ENCODE peak calls at places on chromosomes 2 and 18, in eight cellular contexts. R, J, E, Q, S, H, Y and I are unnamed samples.

GRCh38 chr18:54223568-54224241 is 764 bp downstream of the MBD2 start:
- DNase-seq in R (peak; percentile 45), J (peak; percentile 84), E (peak; percentile 96), Q (peak; percentile 41), S (peak; percentile 73), H (no peak), Y (no peak), I (peak; percentile 83)

GRCh38 chr18:48735070-48735676 is 196.3 kb downstream of the CTIF start:
- DNase-seq in R (peak; percentile 65), J (no peak), E (no peak), Q (peak; percentile 49), S (no peak), H (no peak), Y (no peak), I (no peak)

GRCh38 chr2:136125226-136125625 is 7.3 kb upstream of the CXCR4 start:
- DNase-seq in R (no peak), J (no peak), E (no peak), Q (no peak), S (no peak), H (no peak), Y (no peak), I (no peak)

GRCh38 chr2:12734914-12735654 is 18.3 kb downstream of the TRIB2 start:
- DNase-seq in R (no peak), J (no peak), E (peak; percentile 82), Q (no peak), S (no peak), H (no peak), Y (no peak), I (no peak)

GRCh38 chr2:208698114-208698513 is 291.5 kb downstream of the PTH2R start:
- DNase-seq in R (peak; percentile 80), J (no peak), E (no peak), Q (peak; percentile 58), S (no peak), H (no peak), Y (no peak), I (no peak)

GRCh38 chr2:205462681-205463345 is 219.5 kb upstream of the NRP2 start:
- DNase-seq in R (no peak), J (no peak), E (no peak), Q (no peak), S (no peak), H (no peak), Y (no peak), I (no peak)

GRCh38 chr2:223222397-223222796 is 170.4 kb downstream of the KCNE4 start:
- DNase-seq in R (no peak), J (no peak), E (no peak), Q (no peak), S (no peak), H (no peak), Y (no peak), I (no peak)

GRCh38 chr2:121663458-121663857 is 14.2 kb upstream of the CLASP1 start:
- DNase-seq in R (no peak), J (no peak), E (no peak), Q (no peak), S (no peak), H (no peak), Y (no peak), I (no peak)

GRCh38 chr2:200863655-200864205 is 728 bp downstream of the CLK1 start:
- DNase-seq in R (peak; percentile 48), J (no peak), E (peak; percentile 69), Q (no peak), S (no peak), H (no peak), Y (no peak), I (no peak)

GRCh38 chr2:96535331-96535730 is 1.2 kb upstream of the ARID5A start:
- DNase-seq in R (no peak), J (no peak), E (no peak), Q (no peak), S (peak; percentile 26), H (no peak), Y (no peak), I (no peak)

GRCh38 chr18:57794951-57795728 is 8.0 kb downstream of the ATP8B1 start:
- DNase-seq in R (no peak), J (no peak), E (no peak), Q (no peak), S (no peak), H (no peak), Y (no peak), I (no peak)

GRCh38 chr18:69330345-69330744 is 70.3 kb upstream of the DOK6 start:
- DNase-seq in R (peak; percentile 33), J (no peak), E (no peak), Q (no peak), S (no peak), H (no peak), Y (no peak), I (no peak)

GRCh38 chr2:127635380-127636237 is 10.3 kb upstream of the GPR17 start:
- DNase-seq in R (no peak), J (no peak), E (no peak), Q (no peak), S (no peak), H (no peak), Y (no peak), I (no peak)

GRCh38 chr2:127633556-127634065 is 12.3 kb upstream of the GPR17 start:
- DNase-seq in R (peak; percentile 19), J (no peak), E (no peak), Q (no peak), S (no peak), H (no peak), Y (no peak), I (no peak)

GRCh38 chr2:127634066-127634617 is 11.8 kb upstream of the GPR17 start:
- DNase-seq in R (no peak), J (no peak), E (no peak), Q (no peak), S (no peak), H (no peak), Y (no peak), I (no peak)

GRCh38 chr2:127636248-127637235 is 9.4 kb upstream of the GPR17 start:
- DNase-seq in R (no peak), J (no peak), E (no peak), Q (no peak), S (no peak), H (no peak), Y (no peak), I (no peak)

DNA sequence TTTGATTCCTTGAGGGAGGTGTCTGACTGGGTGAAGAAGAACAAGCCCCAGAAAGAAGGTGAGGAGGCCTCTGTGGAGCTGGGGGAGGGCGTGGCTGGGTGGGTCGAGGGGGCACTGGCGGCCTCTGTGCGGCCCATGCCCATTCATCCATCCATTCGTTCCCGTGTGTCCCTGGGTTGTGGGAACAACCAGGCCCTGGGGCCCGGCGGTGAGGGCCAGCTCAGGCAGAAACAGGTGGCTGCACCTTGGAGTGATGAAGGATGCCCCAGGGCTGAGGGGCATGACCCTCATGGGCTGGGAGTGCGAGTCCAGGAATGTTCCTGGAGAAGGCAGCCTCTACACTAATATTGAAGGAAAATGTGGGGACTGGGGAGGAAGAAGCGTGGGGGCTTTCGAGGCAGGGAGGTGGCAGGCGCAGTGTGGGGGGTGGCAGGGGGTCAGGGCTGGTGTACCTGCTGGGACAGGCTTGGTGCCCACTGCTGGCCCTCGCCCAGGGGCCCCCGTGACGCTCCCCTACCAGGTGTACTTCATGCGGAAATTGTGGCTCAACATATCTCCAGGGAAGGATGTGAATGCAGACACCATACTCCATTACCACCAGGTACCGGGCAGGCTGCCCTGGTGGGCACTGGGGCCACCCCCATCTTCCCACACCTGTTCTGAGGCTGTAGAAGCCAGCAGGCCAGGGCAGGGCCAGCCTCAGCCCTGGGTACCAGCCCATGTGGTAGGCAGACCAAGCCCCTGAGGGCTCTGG is 11.2 kb upstream of the GPR17 start:
- DNase-seq in R (no peak), J (no peak), E (no peak), Q (no peak), S (no peak), H (no peak), Y (no peak), I (peak; percentile 67)
- H3K4me1 ChIP-seq in R (peaks cover 11% of the 10 kb centered on the region), J (peaks cover 5% of the 10 kb centered on the region), E (no peaks in the 10 kb centered on the region), Q (peaks cover 10% of the 10 kb centered on the region), S (peaks cover 33% of the 10 kb centered on the region), H (peaks cover 47% of the 10 kb centered on the region), Y (peaks cover 17% of the 10 kb centered on the region), I (peaks cover 82% of the 10 kb centered on the region)

GRCh38 chr2:86806059-86806857 is 15.5 kb upstream of the CD8A start:
- DNase-seq in R (no peak), J (no peak), E (no peak), Q (no peak), S (no peak), H (no peak), Y (no peak), I (no peak)

DNA sequence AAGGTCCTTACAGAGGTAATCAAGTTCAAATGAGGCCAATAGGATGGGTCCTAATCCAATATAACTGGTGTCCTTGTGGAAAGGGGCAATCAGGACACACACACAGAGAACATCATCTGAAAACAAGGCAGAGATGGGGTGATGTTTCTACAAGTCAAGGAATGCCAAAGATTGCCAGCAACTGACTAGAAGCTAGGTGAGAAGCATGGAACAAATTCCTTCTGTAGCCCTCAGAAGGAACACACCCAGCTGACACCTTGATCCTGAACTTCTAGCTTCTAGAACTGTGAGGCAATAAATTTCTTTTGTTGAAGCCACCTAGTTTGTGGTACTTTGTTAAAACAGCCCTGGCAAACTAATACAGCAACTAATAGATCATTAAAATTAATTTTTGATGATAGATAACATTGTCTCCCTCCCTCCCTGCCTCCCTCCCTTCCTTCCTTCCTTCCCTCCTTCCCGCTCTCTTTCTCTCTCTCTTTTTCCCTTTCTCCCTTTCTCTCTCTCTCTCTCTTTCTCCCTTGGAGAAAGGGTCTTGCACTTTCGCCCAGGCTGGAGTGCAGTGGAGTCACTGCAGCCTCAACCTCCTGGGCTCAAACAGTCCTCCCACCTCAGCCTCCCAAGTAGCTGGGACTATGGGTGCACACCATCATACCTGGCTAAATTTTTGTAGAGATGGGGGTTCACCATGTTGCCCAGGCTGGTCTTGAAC is 10.3 kb upstream of the CD8A start:
- DNase-seq in R (no peak), J (no peak), E (no peak), Q (no peak), S (no peak), H (no peak), Y (no peak), I (no peak)
- H3K27me3 ChIP-seq in R (no peaks in the 10 kb centered on the region), J (no peaks in the 10 kb centered on the region), E (no peaks in the 10 kb centered on the region), Q (peaks cover 7% of the 10 kb centered on the region), S (no peaks in the 10 kb centered on the region), H (no peaks in the 10 kb centered on the region), Y (peaks cover under 1% of the 10 kb centered on the region), I (peaks cover 9% of the 10 kb centered on the region)

DNA sequence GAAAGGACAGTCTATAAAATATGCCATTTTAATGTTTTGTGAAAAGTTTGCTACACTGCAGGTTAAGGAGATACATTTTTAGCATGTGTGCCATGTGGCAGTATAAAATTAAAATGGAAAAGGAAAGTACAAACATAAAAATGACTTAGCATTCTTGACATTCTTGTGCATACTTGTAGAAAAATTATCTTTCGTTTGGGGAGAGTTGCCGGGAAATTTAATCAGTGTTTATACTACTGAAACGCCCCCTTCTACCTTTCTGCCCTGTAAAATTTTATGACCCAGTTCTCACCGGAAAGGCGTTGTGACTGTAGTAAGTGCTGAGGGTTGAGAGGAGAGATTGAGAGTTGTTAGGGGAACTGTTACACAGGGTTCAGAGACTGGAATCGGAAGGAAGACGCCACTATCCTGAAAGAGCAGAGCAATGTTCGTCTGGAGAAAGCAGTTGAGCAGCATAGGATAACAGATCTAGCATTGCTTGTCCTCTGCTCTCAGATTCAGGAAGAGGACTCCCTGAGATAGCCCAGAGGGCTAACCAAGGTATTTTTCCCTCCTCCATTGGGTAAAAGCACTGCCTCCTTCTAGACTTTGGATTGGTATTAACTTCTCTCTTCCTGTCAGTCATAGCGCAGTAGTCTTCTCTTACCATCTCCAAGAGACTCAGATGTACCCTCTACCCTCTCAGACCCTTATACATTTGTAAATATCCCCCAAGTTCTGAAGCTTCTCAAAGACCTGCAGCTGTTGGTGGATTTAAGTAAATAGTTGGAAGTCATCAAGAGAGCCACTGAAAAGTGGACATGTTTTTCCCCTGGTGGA is 2.7 kb downstream of the CDH20 start:
- DNase-seq in R (peak; percentile 1), J (no peak), E (no peak), Q (no peak), S (no peak), H (no peak), Y (no peak), I (no peak)
- H3K4me1 ChIP-seq in R (peaks cover 2% of the 10 kb centered on the region), J (peaks cover 14% of the 10 kb centered on the region), E (no peaks in the 10 kb centered on the region), Q (no peaks in the 10 kb centered on the region), S (peaks cover 8% of the 10 kb centered on the region), H (peaks cover 16% of the 10 kb centered on the region), Y (no peaks in the 10 kb centered on the region), I (peaks cover 15% of the 10 kb centered on the region)

GRCh38 chr2:42115588-42115987 is 53.6 kb upstream of the EML4 start:
- DNase-seq in R (no peak), J (no peak), E (no peak), Q (no peak), S (no peak), H (no peak), Y (no peak), I (no peak)
- H3K27me3 ChIP-seq in R (no peaks in the 10 kb centered on the region), J (no peaks in the 10 kb centered on the region), E (no peaks in the 10 kb centered on the region), Q (no peaks in the 10 kb centered on the region), S (no peaks in the 10 kb centered on the region), H (no peaks in the 10 kb centered on the region), Y (no peaks in the 10 kb centered on the region), I (no peaks in the 10 kb centered on the region)